ENCODE peak calls at places on chromosome 19, in five cellular contexts. V is suprapubic skin, S is cardiac muscle cell, L is SK-N-SH, Z is IMR-90. P is an unnamed sample.
A peak's percentile ranks its signal among the peaks of the same experiment; 100 is the strongest.

GRCh38 chr19:36100476-36100875 is 10.5 kb upstream of the OVOL3 start:
- DNase-seq in L (no peak), Z (no peak), S (no peak), V (no peak), P (no peak)

GRCh38 chr19:31274266-31274963 is 74.8 kb downstream of the TSHZ3 start:
- DNase-seq in S (no peak), V (no peak), Z (no peak), L (no peak), P (no peak)

GRCh38 chr19:40596608-40597328 is 4.4 kb upstream of the LTBP4 start:
- DNase-seq in L (peak; percentile 76), V (no peak), S (peak; percentile 62), Z (peak; percentile 59), P (peak; percentile 48)

GRCh38 chr19:40687525-40688016 is 2.9 kb downstream of the NUMBL start:
- DNase-seq in Z (peak; percentile 86), S (peak; percentile 76), V (peak; percentile 94), L (no peak), P (peak; percentile 61)

GRCh38 chr19:46033401-46033800 is 7.4 kb downstream of the IGFL4 start:
- DNase-seq in L (no peak), Z (no peak), V (no peak), S (no peak), P (no peak)

GRCh38 chr19:8387688-8388611 is 2.2 kb upstream of the RAB11B start:
- DNase-seq in V (no peak), S (no peak), L (no peak), Z (no peak), P (no peak)

GRCh38 chr19:7224995-7225394 is 69.2 kb downstream of the INSR start:
- DNase-seq in Z (no peak), L (no peak), V (no peak), S (no peak), P (no peak)

GRCh38 chr19:40666803-40667438 is 23.5 kb downstream of the NUMBL start:
- DNase-seq in Z (no peak), S (no peak), L (no peak), V (no peak), P (no peak)

GRCh38 chr19:7870571-7871279 is 3.5 kb downstream of the PRR36 start:
- DNase-seq in S (peak; percentile 22), L (peak; percentile 78), V (peak; percentile 88), Z (no peak), P (peak; percentile 65)

GRCh38 chr19:6092329-6093286 is 17.7 kb downstream of the RFX2 start:
- DNase-seq in S (peak; percentile 77), Z (peak; percentile 88), V (peak; percentile 94), L (no peak), P (peak; percentile 87)

GRCh38 chr19:49801966-49802661 is 11.0 kb downstream of the FUZ start:
- DNase-seq in S (peak; percentile 93), V (peak; percentile 90), L (peak; percentile 97), Z (peak; percentile 86), P (peak; percentile 62)

GRCh38 chr19:10295305-10295846 is 5.6 kb downstream of the ICAM5 start:
- DNase-seq in Z (no peak), S (peak; percentile 56), L (peak; percentile 52), V (no peak), P (peak; percentile 57)

GRCh38 chr19:33796164-33797100 is at the start of gene KCTD15:
- DNase-seq in L (peak; percentile 86), S (peak; percentile 75), Z (peak; percentile 31), V (no peak), P (no peak)

GRCh38 chr19:676343-677105 is at the start of gene FSTL3:
- DNase-seq in V (peak; percentile 66), L (no peak), S (peak; percentile 36), Z (no peak), P (no peak)

GRCh38 chr19:47521473-47522180 is 6.8 kb upstream of the NAPA start:
- DNase-seq in V (no peak), L (no peak), S (no peak), Z (no peak), P (no peak)

GRCh38 chr19:35039881-35040456 is 1.6 kb upstream of the HPN start:
- DNase-seq in L (no peak), S (no peak), Z (no peak), V (no peak), P (no peak)

GRCh38 chr19:35995655-35995993 is 636 bp downstream of the SDHAF1 start:
- DNase-seq in S (peak; percentile 58), L (peak; percentile 67), V (no peak), Z (peak; percentile 8), P (peak; percentile 54)

GRCh38 chr19:10552596-10553053 is 8.9 kb downstream of the ATG4D start:
- DNase-seq in Z (no peak), S (peak; percentile 26), L (peak; percentile 75), V (no peak), P (no peak)

GRCh38 chr19:36246006-36246391 is 31.1 kb downstream of the ZNF146 start:
- DNase-seq in V (no peak), L (peak; percentile 41), Z (no peak), S (peak; percentile 22), P (no peak)

GRCh38 chr19:6801397-6802086 is 29.0 kb downstream of the VAV1 start:
- DNase-seq in S (peak; percentile 71), V (peak; percentile 74), L (peak; percentile 32), Z (no peak), P (peak; percentile 77)

GRCh38 chr19:741506-742131 is 9.3 kb upstream of the MISP start:
- DNase-seq in S (no peak), V (no peak), Z (no peak), L (peak; percentile 71), P (no peak)

GRCh38 chr19:32779082-32779481 is 59.5 kb downstream of the TDRD12 start:
- DNase-seq in L (no peak), Z (no peak), S (no peak), V (no peak), P (no peak)

GRCh38 chr19:33795370-33796163 is 1.1 kb upstream of the KCTD15 start:
- DNase-seq in Z (peak; percentile 75), V (no peak), S (peak; percentile 96), L (peak; percentile 96), P (peak; percentile 75)

GRCh38 chr19:13099073-13099999 is 3.3 kb downstream of the LYL1 start:
- DNase-seq in S (peak; percentile 68), Z (no peak), L (no peak), V (no peak), P (peak; percentile 76)

GRCh38 chr19:42290523-42291436 is 11.2 kb upstream of the PRR19 start:
- DNase-seq in S (no peak), L (peak; percentile 88), Z (no peak), V (peak; percentile 66), P (no peak)

GRCh38 chr19:42313096-42313839 is at the start of gene TMEM145:
- DNase-seq in L (peak; percentile 97), V (no peak), S (peak; percentile 52), Z (peak; percentile 52), P (no peak)

GRCh38 chr19:18091217-18091608 is 4.5 kb upstream of the IL12RB1 start:
- DNase-seq in Z (no peak), V (peak; percentile 79), L (no peak), S (no peak), P (peak; percentile 57)

GRCh38 chr19:42175335-42175734 is 42.1 kb downstream of the DEDD2 start:
- DNase-seq in S (no peak), L (no peak), Z (no peak), V (no peak), P (no peak)

GRCh38 chr19:14425696-14426138 is 6.6 kb upstream of the DDX39A start:
- DNase-seq in S (peak; percentile 68), L (no peak), V (no peak), Z (peak; percentile 91), P (no peak)

GRCh38 chr19:14432817-14433453 is at the start of gene PKN1:
- DNase-seq in L (peak; percentile 95), V (no peak), Z (no peak), S (peak; percentile 46), P (no peak)

GRCh38 chr19:14428882-14429416 is 4.2 kb upstream of the PKN1 start:
- DNase-seq in L (no peak), V (no peak), Z (no peak), S (no peak), P (no peak)

GRCh38 chr19:14430712-14431111 is 2.4 kb upstream of the PKN1 start:
- DNase-seq in V (no peak), Z (no peak), L (no peak), S (no peak), P (no peak)

DNA sequence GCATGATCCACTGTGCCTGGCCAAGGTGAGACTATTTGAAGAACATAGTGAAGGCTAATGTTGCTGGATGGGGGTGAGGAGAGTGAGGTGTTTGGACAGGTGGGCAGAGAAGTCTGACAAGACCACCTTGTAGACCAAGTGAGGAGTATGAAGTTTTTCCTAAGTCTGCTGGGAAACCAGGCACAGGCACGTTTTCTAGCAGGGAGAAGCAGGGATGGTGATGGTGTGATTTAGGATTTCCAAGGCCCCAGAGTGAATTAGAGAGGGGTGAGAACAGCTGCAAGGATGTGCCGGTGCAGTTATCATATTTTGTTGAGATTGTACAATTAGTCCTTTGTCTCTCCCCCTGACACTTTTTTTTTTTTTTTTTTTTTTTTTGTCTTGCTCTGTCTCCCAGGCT is 5.6 kb upstream of the PKN1 start:
- DNase-seq in L (no peak), Z (no peak), V (no peak), S (no peak), P (no peak)
- H3K9me3 ChIP-seq in L (no peaks in the 10 kb centered on the region), Z (no peaks in the 10 kb centered on the region), V (no peaks in the 10 kb centered on the region), S (no peaks in the 10 kb centered on the region), P (no peaks in the 10 kb centered on the region)

GRCh38 chr19:15863272-15863671 is 34.6 kb downstream of the CYP4F2 start:
- DNase-seq in V (no peak), S (no peak), Z (no peak), L (no peak), P (no peak)
- H3K4me3 ChIP-seq in V (no peak overlapping the region), S (no peak overlapping the region), Z (no peak overlapping the region), L (no peak overlapping the region), P (no peak overlapping the region)

GRCh38 chr19:24142771-24143170 is 55.8 kb downstream of the ZNF254 start:
- DNase-seq in S (no peak), Z (no peak), L (no peak), V (no peak), P (no peak)
- H3K9me3 ChIP-seq in S (no peaks in the 10 kb centered on the region), Z (peaks cover 15% of the 10 kb centered on the region), L (peaks cover 15% of the 10 kb centered on the region), V (peaks cover 37% of the 10 kb centered on the region), P (peaks cover 25% of the 10 kb centered on the region)

GRCh38 chr19:2731181-2732117 is 8.4 kb downstream of the SLC39A3 start:
- DNase-seq in S (no peak), Z (no peak), L (peak; percentile 34), V (no peak), P (no peak)
- H3K4me3 ChIP-seq in S (no peak overlapping the region), Z (no peak overlapping the region), L (no peak overlapping the region), V (no peak overlapping the region), P (no peak overlapping the region)

GRCh38 chr19:11781295-11782057 is 14.7 kb downstream of the ZNF441 start:
- DNase-seq in Z (peak; percentile 7), V (no peak), S (no peak), L (no peak), P (no peak)
- H3K9me3 ChIP-seq in Z (peaks cover 75% of the 10 kb centered on the region), V (peaks cover 26% of the 10 kb centered on the region), S (peaks cover 4% of the 10 kb centered on the region), L (peaks cover 49% of the 10 kb centered on the region), P (peaks cover 15% of the 10 kb centered on the region)

P was measured in lung.